ENCODE peak calls at places on chromosomes 12 and 14, in nine cellular contexts. C, T, G, U, S, Z, V, H and K are unnamed samples. For H3K4me1, the result is how much of the 10 kb centered on the place peaks cover.

GRCh38 chr14:66426451-66426850 is 59.7 kb upstream of the CCDC196 start:
- DNase-seq in C (no peak), T (no peak), S (no peak), U (no peak), V (no peak), Z (no peak), G (no peak), H (no peak), K (no peak)

GRCh38 chr12:103075848-103076247 is 118.4 kb downstream of the ASCL1 start:
- DNase-seq in U (no peak), H (no peak), T (no peak), V (no peak), G (no peak), C (no peak), Z (no peak), S (no peak), K (no peak)

GRCh38 chr12:68405292-68405900 is 73.2 kb upstream of the MDM1 start:
- DNase-seq in Z (no peak), U (no peak), G (no peak), C (no peak), S (no peak), V (no peak), T (no peak), H (no peak), K (no peak)

GRCh38 chr12:50620050-50620974 is 115.5 kb downstream of the DIP2B start:
- DNase-seq in Z (peak), G (peak), S (no peak), U (no peak), C (no peak), T (no peak), H (no peak), V (no peak), K (peak)

GRCh38 chr12:124694846-124695497 is 127.6 kb upstream of the NCOR2 start:
- DNase-seq in Z (peak), G (peak), H (no peak), U (no peak), C (no peak), V (no peak), S (no peak), T (no peak), K (no peak)

GRCh38 chr12:124461851-124462623 is 105.4 kb downstream of the NCOR2 start:
- DNase-seq in V (no peak), U (no peak), H (no peak), Z (no peak), S (no peak), T (peak), C (peak), G (no peak), K (no peak)

GRCh38 chr14:22915886-22916521 is 2.9 kb downstream of the RBM23 start:
- DNase-seq in Z (no peak), T (peak), V (no peak), G (no peak), S (no peak), C (no peak), H (no peak), U (peak), K (no peak)

GRCh38 chr14:44339862-44340261 is 167.2 kb downstream of the FSCB start:
- DNase-seq in S (no peak), G (no peak), T (no peak), Z (no peak), C (no peak), U (no peak), V (no peak), H (no peak), K (no peak)

GRCh38 chr12:78483767-78484315 is 380.7 kb upstream of the SYT1 start:
- DNase-seq in V (no peak), Z (no peak), U (no peak), S (no peak), H (no peak), T (no peak), G (peak), C (no peak), K (no peak)

GRCh38 chr14:61631044-61631692 is 64.1 kb upstream of the HIF1A start:
- DNase-seq in T (no peak), G (no peak), U (no peak), V (no peak), C (no peak), H (no peak), Z (no peak), S (no peak), K (no peak)

GRCh38 chr12:12975322-12976077 is 23.5 kb upstream of the GPRC5D start:
- DNase-seq in G (no peak), Z (peak), T (no peak), H (no peak), U (no peak), C (no peak), V (no peak), S (peak), K (no peak)

GRCh38 chr14:105087308-105087962 is 22.2 kb upstream of the GPR132 start:
- DNase-seq in C (peak), U (no peak), T (peak), S (peak), H (no peak), G (peak), Z (peak), V (peak), K (peak)

GRCh38 chr12:32053881-32054624 is 52.6 kb upstream of the BICD1 start:
- DNase-seq in S (no peak), T (no peak), G (no peak), V (no peak), H (no peak), C (no peak), Z (no peak), U (no peak), K (no peak)
- H3K4me3 ChIP-seq in S (no peak), T (no peak), G (no peak), V (no peak), H (no peak), C (no peak), Z (no peak), U (no peak), K (no peak)

DNA sequence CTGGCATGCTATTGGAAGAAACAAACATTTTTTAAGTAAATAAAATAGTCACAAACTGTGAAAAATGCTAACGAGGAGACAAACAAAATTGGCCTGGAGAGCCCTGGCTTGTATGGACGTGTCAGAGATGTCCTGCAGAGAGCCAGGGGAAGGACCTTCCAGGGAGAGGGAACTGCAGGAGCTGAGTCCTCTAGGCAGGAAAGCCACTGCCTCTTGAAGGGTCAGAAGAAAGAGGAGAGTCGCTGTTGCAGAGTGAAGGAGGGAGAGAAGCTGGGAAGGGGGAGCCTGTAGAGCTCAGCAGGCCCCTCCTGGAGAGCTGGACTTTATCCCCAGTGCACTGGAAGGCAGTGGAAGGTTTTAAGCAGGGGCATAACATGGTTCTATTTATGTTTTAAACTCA is 80.3 kb upstream of the PWP1 start:
- DNase-seq in Z (no peak), U (no peak), G (no peak), S (no peak), H (no peak), V (no peak), T (no peak), C (no peak), K (no peak)
- H3K4me1 ChIP-seq in Z (under half), U (under half), G (under half), S (under half), H (under half), V (under half), T (under half), C (under half), K (under half)

GRCh38 chr14:95058491-95058890 is 98.8 kb downstream of the DICER1 start:
- DNase-seq in H (no peak), C (no peak), Z (no peak), S (no peak), G (no peak), V (no peak), T (no peak), U (no peak), K (no peak)
- H3K4me3 ChIP-seq in H (no peak), C (no peak), Z (no peak), S (no peak), G (no peak), V (no peak), T (no peak), U (no peak), K (no peak)

GRCh38 chr14:95226801-95227200 is 69.5 kb upstream of the DICER1 start:
- DNase-seq in U (no peak), C (no peak), Z (no peak), S (no peak), G (no peak), H (no peak), V (no peak), T (no peak), K (no peak)
- H3K4me1 ChIP-seq in U (under half), C (under half), Z (under half), S (under half), G (under half), H (under half), V (under half), T (under half), K (under half)

GRCh38 chr12:27201169-27201568 is 42.9 kb upstream of the STK38L start:
- DNase-seq in S (no peak), T (no peak), C (no peak), V (no peak), H (no peak), U (no peak), Z (no peak), G (no peak), K (no peak)
- H3K4me3 ChIP-seq in S (no peak), T (no peak), C (no peak), V (no peak), H (no peak), U (no peak), Z (no peak), G (no peak), K (no peak)

GRCh38 chr14:68793734-68794129 is 865 bp upstream of the ZFP36L1 start:
- DNase-seq in C (peak), G (no peak), U (no peak), Z (no peak), V (no peak), H (no peak), S (no peak), T (no peak), K (no peak)
- H3K4me1 ChIP-seq in C (under half), G (under half), U (under half), Z (under half), V (under half), H (under half), S (under half), T (under half), K (under half)

DNA sequence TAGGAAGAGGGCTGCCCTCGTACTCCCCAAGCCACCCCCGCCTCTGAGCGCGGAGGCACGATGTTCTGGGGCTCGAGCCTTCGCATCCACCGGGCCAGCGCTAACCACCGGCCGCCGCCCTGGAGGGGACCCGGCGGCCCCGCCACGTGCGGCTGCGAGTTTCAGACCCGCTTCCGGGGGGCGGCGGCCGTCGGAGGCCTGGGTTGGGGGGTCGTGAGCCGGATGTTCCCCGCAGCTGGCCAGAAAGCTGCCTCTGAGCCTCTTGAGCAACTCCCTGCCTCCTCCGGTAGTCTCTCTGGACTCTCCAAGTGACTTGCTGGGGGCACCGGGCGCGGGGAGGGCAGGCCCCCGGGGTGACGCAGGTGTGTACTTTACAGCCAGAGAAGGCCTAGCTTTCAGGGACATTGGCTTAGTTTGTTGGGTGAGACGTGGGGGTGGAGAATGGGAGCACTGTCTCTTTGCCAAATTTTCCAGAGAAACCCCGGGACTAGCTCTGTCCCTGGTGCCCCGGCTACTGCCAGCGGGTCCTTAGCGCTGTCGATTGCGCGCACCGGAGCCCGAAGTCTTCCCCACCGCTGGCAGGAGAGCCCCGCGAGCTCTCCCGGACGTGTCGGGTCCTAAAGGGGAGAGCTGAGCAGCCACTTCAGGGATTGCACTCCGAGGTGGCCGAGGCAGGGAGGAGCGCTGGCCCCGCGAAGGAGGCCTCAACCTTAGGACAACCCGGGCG is 15.6 kb downstream of the OTX2 start:
- DNase-seq in H (no peak), V (no peak), C (peak), G (no peak), U (no peak), T (no peak), Z (peak), S (no peak), K (no peak)
- H3K4me3 ChIP-seq in H (no peak), V (peak), C (no peak), G (no peak), U (no peak), T (no peak), Z (peak), S (no peak), K (no peak)